ENCODE peak calls at places on chromosomes 16 and 17, in six cellular contexts. G is osteoblast; E is SK-N-SH; Y is tibial artery; H is effector memory CD4-positive, alpha-beta T cell; U is Peyer's patch. K is an unnamed sample.
A peak's percentile ranks its signal among the peaks of the same experiment; 100 is the strongest.

GRCh38 chr16:86110726-86111125 is 211.8 kb downstream of the IRF8 start:
- DNase-seq in Y (peak; percentile 12), H (no peak), U (no peak), G (no peak), E (no peak), K (no peak)

GRCh38 chr16:69329369-69330285 is 761 bp downstream of the PDF start:
- DNase-seq in U (no peak), E (peak; percentile 72), G (peak; percentile 79), Y (no peak), H (peak; percentile 21), K (no peak)

GRCh38 chr16:2535644-2536021 is 2.2 kb upstream of the PDPK1 start:
- DNase-seq in G (peak; percentile 94), E (no peak), U (peak; percentile 50), Y (peak; percentile 79), H (no peak), K (no peak)

GRCh38 chr17:379531-380200 is 27.1 kb upstream of the RPH3AL start:
- DNase-seq in E (no peak), Y (peak; percentile 58), G (peak; percentile 58), U (no peak), H (no peak), K (no peak)

GRCh38 chr17:28741358-28742349 is 2.2 kb upstream of the TRAF4 start:
- DNase-seq in E (no peak), Y (no peak), U (no peak), H (no peak), G (peak; percentile 77), K (no peak)

GRCh38 chr17:59848778-59849177 is 44.0 kb downstream of the TUBD1 start:
- DNase-seq in H (no peak), G (no peak), E (no peak), U (no peak), Y (peak; percentile 84), K (no peak)

GRCh38 chr17:77501101-77501566 is 360.4 kb downstream of the SEC14L1 start:
- DNase-seq in G (peak; percentile 95), Y (peak; percentile 61), U (no peak), H (no peak), E (peak; percentile 75), K (peak; percentile 87)

GRCh38 chr17:45345246-45345553 is 28.4 kb upstream of the MAP3K14 start:
- DNase-seq in E (no peak), Y (no peak), U (no peak), H (no peak), G (peak; percentile 68), K (no peak)

GRCh38 chr16:57670206-57670605 is 2.1 kb downstream of the ADGRG3 start:
- DNase-seq in Y (no peak), E (no peak), U (no peak), H (no peak), G (peak; percentile 47), K (no peak)

GRCh38 chr17:43219001-43219400 is 7.3 kb downstream of the TMEM106A start:
- DNase-seq in E (no peak), U (no peak), H (no peak), Y (no peak), G (peak; percentile 29), K (no peak)

GRCh38 chr17:15038656-15039055 is 226.5 kb downstream of the PMP22 start:
- DNase-seq in G (no peak), Y (no peak), H (no peak), E (no peak), U (no peak), K (no peak)

GRCh38 chr17:46063239-46063638 is 64.2 kb downstream of the STH start:
- DNase-seq in G (peak; percentile 36), H (no peak), Y (no peak), E (no peak), U (no peak), K (no peak)

GRCh38 chr17:5978496-5978895 is 91.7 kb upstream of the WSCD1 start:
- DNase-seq in G (no peak), H (no peak), Y (no peak), E (no peak), U (no peak), K (no peak)

GRCh38 chr17:81365148-81365600 is 30.1 kb upstream of the BAHCC1 start:
- DNase-seq in H (no peak), U (peak; percentile 86), G (no peak), Y (no peak), E (no peak), K (peak; percentile 89)

GRCh38 chr17:50560185-50560824 is at the start of gene CACNA1G:
- DNase-seq in G (peak; percentile 100), Y (peak; percentile 95), U (peak; percentile 93), H (peak; percentile 75), E (peak; percentile 99), K (peak; percentile 100)

GRCh38 chr17:7590743-7591142 is 849 bp upstream of the SOX15 start:
- DNase-seq in E (peak; percentile 57), G (peak; percentile 98), Y (no peak), U (no peak), H (no peak), K (peak; percentile 86)

GRCh38 chr17:46863383-46864121 is 12.2 kb downstream of the WNT9B start:
- DNase-seq in G (peak; percentile 26), H (no peak), E (no peak), U (no peak), Y (no peak), K (no peak)

GRCh38 chr17:4833941-4834501 is 881 bp downstream of the MINK1 start:
- DNase-seq in H (no peak), U (peak; percentile 57), G (peak; percentile 81), E (peak; percentile 44), Y (no peak), K (no peak)

GRCh38 chr16:3902731-3903130 is 22.2 kb upstream of the CREBBP start:
- DNase-seq in H (no peak), E (no peak), U (no peak), Y (no peak), G (no peak), K (no peak)

GRCh38 chr16:51630051-51630450 is 479.0 kb upstream of the SALL1 start:
- DNase-seq in U (no peak), E (no peak), Y (no peak), G (no peak), H (no peak), K (peak; percentile 69)

GRCh38 chr16:66658143-66658859 is 38.2 kb downstream of the CMTM4 start:
- DNase-seq in E (no peak), Y (no peak), H (no peak), U (no peak), G (no peak), K (no peak)

GRCh38 chr16:22321340-22322001 is 24.3 kb downstream of the POLR3E start:
- DNase-seq in Y (no peak), U (peak; percentile 78), E (peak; percentile 84), G (peak; percentile 96), H (peak; percentile 47), K (peak; percentile 90)

GRCh38 chr16:1035066-1035415 is 37.5 kb upstream of the SSTR5 start:
- DNase-seq in H (no peak), U (no peak), Y (no peak), G (no peak), E (no peak), K (no peak)

DNA sequence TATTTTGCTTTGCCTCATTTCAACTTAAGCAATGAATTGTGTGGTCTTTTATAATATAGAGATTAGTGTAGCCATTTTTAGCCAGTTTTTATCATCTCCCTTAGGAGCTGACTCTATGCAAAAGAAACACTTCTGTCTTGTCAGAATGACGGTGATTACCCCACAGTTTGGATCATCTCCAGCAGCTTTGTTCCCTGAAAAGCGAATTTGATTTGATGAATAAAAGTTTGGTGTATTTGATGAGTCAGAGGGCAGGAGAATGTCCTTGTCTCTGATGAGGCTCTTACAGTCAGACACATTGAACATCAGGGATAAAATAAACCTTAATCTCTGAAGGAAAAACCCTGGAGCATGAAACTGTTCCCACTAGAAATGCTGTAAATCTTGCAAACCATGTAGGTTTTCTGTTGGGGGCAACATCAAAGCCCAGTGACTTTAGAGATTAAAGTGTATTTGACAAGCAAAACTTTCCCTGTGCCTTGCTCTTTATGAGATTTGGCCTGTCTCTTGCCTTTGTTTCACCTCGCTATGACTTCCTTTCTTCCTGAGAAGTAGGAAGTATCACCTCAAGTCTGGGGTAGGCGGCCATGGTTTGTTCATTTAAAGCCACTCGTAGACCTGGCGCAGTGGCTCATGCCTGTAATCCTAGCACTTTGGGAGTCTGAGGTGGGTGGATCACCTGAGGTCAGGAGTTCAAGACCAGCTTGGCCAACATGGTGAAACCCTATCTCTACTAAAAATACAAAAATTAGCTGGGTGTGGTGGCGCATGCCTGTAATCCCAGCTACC is 209.3 kb downstream of the FTO start:
- DNase-seq in G (peak; percentile 87), H (no peak), Y (no peak), E (no peak), U (no peak), K (no peak)
- H3K4me3 ChIP-seq in G (no peak overlapping the region), H (no peak overlapping the region), Y (no peak overlapping the region), E (no peak overlapping the region), U (no peak overlapping the region), K (no peak overlapping the region)

DNA sequence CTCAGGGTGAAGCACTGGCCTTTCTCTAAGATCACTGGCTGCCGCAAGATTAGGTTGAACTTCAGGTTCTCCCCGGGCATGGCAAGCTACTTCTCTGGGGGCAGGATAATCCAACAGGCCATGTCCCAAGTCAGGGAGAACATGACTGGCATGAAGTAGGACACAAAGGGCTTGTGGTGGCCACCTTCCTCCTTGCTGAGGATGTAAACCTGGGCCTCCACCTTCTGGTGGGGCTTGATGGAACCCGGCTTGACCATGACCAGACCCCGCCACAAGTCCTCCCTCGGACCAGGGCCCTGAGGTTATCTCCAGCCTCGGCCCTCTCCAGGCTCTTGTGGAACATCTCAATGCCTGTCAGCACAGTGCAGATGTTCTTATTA is 211.1 kb upstream of the WSB1 start:
- DNase-seq in U (no peak), Y (no peak), G (no peak), E (no peak), H (no peak), K (no peak)
- H3K27me3 ChIP-seq in U (no peaks in the 10 kb centered on the region), Y (no peaks in the 10 kb centered on the region), G (no peaks in the 10 kb centered on the region), E (no peaks in the 10 kb centered on the region), H (no peaks in the 10 kb centered on the region), K (no peaks in the 10 kb centered on the region)

DNA sequence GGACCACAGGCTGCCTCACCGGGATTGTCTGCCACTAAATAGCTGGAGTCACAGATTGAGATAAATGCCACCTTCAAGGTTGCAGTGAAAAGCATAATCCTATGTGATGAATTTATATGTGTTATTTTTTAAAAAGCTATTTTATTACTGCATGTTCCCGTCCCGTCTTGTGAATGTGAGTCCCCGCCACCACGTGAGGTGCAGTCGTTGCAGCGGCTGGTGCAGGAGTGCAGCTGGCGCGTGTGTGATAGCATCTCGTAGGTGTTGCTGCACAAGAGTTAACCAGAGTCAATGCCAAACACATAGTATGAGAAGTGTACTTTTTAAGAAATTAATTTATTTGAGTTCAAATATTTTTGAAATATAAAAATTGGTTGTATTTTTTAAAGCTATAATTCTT is 12.5 kb downstream of the SMCR8 start:
- DNase-seq in G (peak; percentile 67), U (no peak), H (no peak), Y (no peak), E (no peak), K (no peak)
- H3K36me3 ChIP-seq in G (peaks cover 34% of the 10 kb centered on the region), U (peaks cover 98% of the 10 kb centered on the region), H (peaks cover 58% of the 10 kb centered on the region), Y (peaks cover 100% of the 10 kb centered on the region), E (peaks cover 70% of the 10 kb centered on the region), K (peaks cover 22% of the 10 kb centered on the region)

GRCh38 chr16:83807710-83808572 is at the start of gene HSBP1:
- DNase-seq in H (peak; percentile 80), G (peak; percentile 98), E (peak; percentile 97), U (peak; percentile 97), Y (peak; percentile 95), K (peak; percentile 98)

GRCh38 chr16:83806721-83807120 is 1.1 kb upstream of the HSBP1 start:
- DNase-seq in E (no peak), G (no peak), Y (no peak), U (no peak), H (no peak), K (no peak)

GRCh38 chr16:83807327-83807709 is 460 bp upstream of the HSBP1 start:
- DNase-seq in Y (no peak), G (no peak), E (no peak), U (no peak), H (no peak), K (no peak)

GRCh38 chr16:83804366-83804765 is 3.4 kb upstream of the HSBP1 start:
- DNase-seq in H (no peak), U (no peak), Y (no peak), E (no peak), G (no peak), K (no peak)

GRCh38 chr16:83806036-83806435 is 1.7 kb upstream of the HSBP1 start:
- DNase-seq in H (no peak), E (no peak), Y (no peak), G (no peak), U (no peak), K (no peak)
- H3K4me3 ChIP-seq in H (no peak overlapping the region), E (no peak overlapping the region), Y (no peak overlapping the region), G (no peak overlapping the region), U (no peak overlapping the region), K (no peak overlapping the region)